ENCODE peak calls at places on chromosomes 4 and X, in five cellular contexts. M is activated CD4-positive, alpha-beta memory T cell treated with anti-CD3 and anti-CD28 coated beads for 36 hours; Q is LoVo; A is NCI-H510A treated with DMSO at 0.1 percent for 48 hours; C is T-helper 9 cell. R is an unnamed sample.
A peak's percentile ranks its signal among the peaks of the same experiment; 100 is the strongest.

GRCh38 chr4:25986807-25987206 is 72.8 kb downstream of the SMIM20 start:
- DNase-seq in M (no peak), Q (no peak), A (no peak), C (no peak), R (no peak)

GRCh38 chr4:53514509-53514908 is 76.8 kb downstream of the LNX1 start:
- DNase-seq in M (no peak), Q (no peak), A (no peak), C (no peak), R (no peak)

GRCh38 chr4:85486425-85487101 is 11.6 kb downstream of the ARHGAP24 start:
- DNase-seq in M (no peak), Q (no peak), A (no peak), C (no peak), R (no peak)

GRCh38 chr4:140691369-140691768 is 64.8 kb downstream of the TBC1D9 start:
- DNase-seq in M (no peak), Q (no peak), A (no peak), C (no peak), R (no peak)

GRCh38 chr4:80336582-80336981 is 1.1 kb downstream of the CFAP299 start:
- DNase-seq in M (no peak), Q (peak; percentile 24), A (peak; percentile 14), C (no peak), R (peak; percentile 18)

GRCh38 chrX:47283015-47283771 is 50.4 kb downstream of the USP11 start:
- DNase-seq in M (peak; percentile 30), Q (no peak), A (peak; percentile 41), C (no peak), R (peak; percentile 1)

GRCh38 chr4:60590116-60590515 is 610.0 kb upstream of the ADGRL3 start:
- DNase-seq in M (no peak), Q (no peak), A (no peak), C (no peak), R (no peak)

GRCh38 chrX:85004255-85004654 is 578 bp downstream of the APOOL start:
- DNase-seq in M (no peak), Q (peak; percentile 2), A (peak; percentile 0), C (no peak), R (no peak)

GRCh38 chr4:186451982-186452381 is 103.4 kb downstream of the MTNR1A start:
- DNase-seq in M (no peak), Q (no peak), A (no peak), C (no peak), R (no peak)

GRCh38 chrX:68721546-68721945 is 74.1 kb downstream of the STARD8 start:
- DNase-seq in M (no peak), Q (no peak), A (no peak), C (no peak), R (no peak)

GRCh38 chr4:1614049-1614448 is 70.1 kb downstream of the FAM53A start:
- DNase-seq in M (no peak), Q (no peak), A (no peak), C (no peak), R (no peak)

GRCh38 chrX:134377537-134377936 is 82.4 kb upstream of the HPRT1 start:
- DNase-seq in M (peak; percentile 21), Q (no peak), A (peak; percentile 47), C (no peak), R (no peak)

GRCh38 chr4:147799986-147800555 is 68.2 kb downstream of the ARHGAP10 start:
- DNase-seq in M (peak; percentile 84), Q (no peak), A (no peak), C (peak; percentile 45), R (no peak)

GRCh38 chr4:46123872-46124755 is at the start of gene GABRG1:
- DNase-seq in M (no peak), Q (no peak), A (peak; percentile 85), C (no peak), R (peak; percentile 27)

R was measured in substantia nigra.